ENCODE peak calls at places on chromosomes 11 and 22, in seven cellular contexts. C, F, H, R, G, J and I are unnamed samples.

GRCh38 chr11:65355013-65355775 is 643 bp downstream of the TIGD3 start:
- DNase-seq in C (no peak), F (no peak), H (no peak), R (peak; percentile 73), G (no peak), J (peak; percentile 74), I (peak; percentile 52)

GRCh38 chr11:63534895-63535461 is 1.6 kb upstream of the PLAAT4 start:
- DNase-seq in C (no peak), F (no peak), H (no peak), R (no peak), G (no peak), J (no peak), I (no peak)

GRCh38 chr11:69488543-69488940 is 7.1 kb downstream of the LINC01488 start:
- DNase-seq in C (no peak), F (no peak), H (no peak), R (no peak), G (no peak), J (no peak), I (no peak)

GRCh38 chr11:11946180-11946579 is 62.2 kb downstream of the DKK3 start:
- DNase-seq in C (peak; percentile 34), F (no peak), H (no peak), R (no peak), G (peak; percentile 76), J (no peak), I (no peak)

GRCh38 chr11:114208371-114208770 is 87.8 kb upstream of the NNMT start:
- DNase-seq in C (no peak), F (no peak), H (no peak), R (no peak), G (no peak), J (no peak), I (no peak)

GRCh38 chr11:109583996-109584395 is 162.0 kb downstream of the C11orf87 start:
- DNase-seq in C (no peak), F (no peak), H (no peak), R (no peak), G (no peak), J (no peak), I (no peak)

GRCh38 chr22:36332623-36333331 is 55.0 kb downstream of the MYH9 start:
- DNase-seq in C (peak; percentile 73), F (peak; percentile 81), H (peak; percentile 59), R (no peak), G (peak; percentile 91), J (no peak), I (peak; percentile 18)

GRCh38 chr11:65609711-65610110 is 4.3 kb downstream of the MAP3K11 start:
- DNase-seq in C (no peak), F (no peak), H (no peak), R (no peak), G (no peak), J (no peak), I (no peak)

GRCh38 chr11:12797996-12798395 is 123.8 kb downstream of the TEAD1 start:
- DNase-seq in C (no peak), F (no peak), H (no peak), R (no peak), G (no peak), J (no peak), I (no peak)

GRCh38 chr11:34492806-34493414 is 20.7 kb downstream of the ELF5 start:
- DNase-seq in C (peak; percentile 71), F (peak; percentile 56), H (peak; percentile 66), R (peak; percentile 79), G (peak; percentile 38), J (peak; percentile 60), I (peak; percentile 70)

GRCh38 chr11:15903246-15903645 is 453.1 kb downstream of the SOX6 start:
- DNase-seq in C (no peak), F (no peak), H (no peak), R (no peak), G (no peak), J (no peak), I (no peak)

GRCh38 chr22:48943567-48944432 is 883.9 kb downstream of the BRD1 start:
- DNase-seq in C (no peak), F (no peak), H (peak; percentile 20), R (peak; percentile 68), G (no peak), J (peak; percentile 41), I (peak; percentile 55)

GRCh38 chr11:2186669-2187266 is 15.2 kb upstream of the TH start:
- DNase-seq in C (peak; percentile 22), F (no peak), H (peak; percentile 76), R (peak; percentile 73), G (no peak), J (peak; percentile 71), I (peak; percentile 48)

GRCh38 chr11:61963016-61963281 is 4.5 kb downstream of the FTH1 start:
- DNase-seq in C (peak; percentile 91), F (no peak), H (no peak), R (no peak), G (no peak), J (no peak), I (no peak)

GRCh38 chr22:45103756-45104155 is 60.0 kb upstream of the NUP50 start:
- DNase-seq in C (no peak), F (no peak), H (no peak), R (peak; percentile 38), G (no peak), J (no peak), I (no peak)

GRCh38 chr22:50474711-50475651 is at the start of gene SBF1:
- DNase-seq in C (peak; percentile 88), F (peak; percentile 61), H (peak; percentile 82), R (peak; percentile 98), G (peak; percentile 78), J (peak; percentile 95), I (peak; percentile 95)

GRCh38 chr11:10139656-10140055 is 154.4 kb downstream of the SBF2 start:
- DNase-seq in C (peak; percentile 84), F (no peak), H (peak; percentile 12), R (no peak), G (peak; percentile 79), J (no peak), I (no peak)

GRCh38 chr11:17343907-17344306 is 7.7 kb upstream of the NCR3LG1 start:
- DNase-seq in C (peak; percentile 84), F (no peak), H (peak; percentile 10), R (no peak), G (peak; percentile 85), J (no peak), I (no peak)

DNA sequence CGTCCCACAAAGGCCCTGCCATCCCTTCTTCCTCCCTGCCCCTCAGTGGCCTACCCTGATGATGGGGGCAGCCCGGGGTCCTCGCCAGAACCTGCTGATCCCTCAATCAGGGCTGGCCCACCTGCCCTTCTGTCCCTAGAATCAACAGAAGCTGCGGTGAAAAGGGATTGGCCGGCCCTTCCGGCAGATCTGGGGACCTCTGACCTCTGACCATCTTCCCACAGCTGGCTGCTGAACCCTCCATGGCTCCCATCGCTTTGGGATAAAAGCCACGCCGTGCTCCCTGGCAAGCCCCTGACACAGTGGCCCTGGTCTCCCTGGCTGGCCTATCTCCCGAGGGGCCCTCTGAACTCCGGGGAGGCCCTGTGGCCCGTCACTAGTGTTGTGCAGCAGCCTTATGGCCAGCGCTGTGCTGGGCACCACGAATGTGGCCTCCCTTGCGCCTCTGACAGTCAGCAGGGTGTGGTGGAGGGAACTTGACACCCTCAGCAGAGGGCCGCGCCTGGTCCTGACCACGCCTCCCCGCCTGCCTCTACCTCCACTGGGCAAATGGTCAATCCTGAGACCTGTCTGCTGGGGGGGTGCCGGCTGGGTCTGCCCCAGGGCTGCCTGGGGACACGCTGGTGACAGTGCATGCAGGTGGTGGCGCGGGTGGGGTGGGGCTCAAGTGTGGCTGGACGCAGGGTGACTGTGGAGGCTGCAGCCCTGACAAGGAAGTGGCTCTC is 58.0 kb upstream of the TTLL12 start:
- DNase-seq in C (no peak), F (no peak), H (no peak), R (no peak), G (no peak), J (no peak), I (peak; percentile 37)
- TF ChIP-seq CTCF in C (no peak), F (no peak), H (no peak), R (no peak), G (no peak), J (no peak), I (no peak)

DNA sequence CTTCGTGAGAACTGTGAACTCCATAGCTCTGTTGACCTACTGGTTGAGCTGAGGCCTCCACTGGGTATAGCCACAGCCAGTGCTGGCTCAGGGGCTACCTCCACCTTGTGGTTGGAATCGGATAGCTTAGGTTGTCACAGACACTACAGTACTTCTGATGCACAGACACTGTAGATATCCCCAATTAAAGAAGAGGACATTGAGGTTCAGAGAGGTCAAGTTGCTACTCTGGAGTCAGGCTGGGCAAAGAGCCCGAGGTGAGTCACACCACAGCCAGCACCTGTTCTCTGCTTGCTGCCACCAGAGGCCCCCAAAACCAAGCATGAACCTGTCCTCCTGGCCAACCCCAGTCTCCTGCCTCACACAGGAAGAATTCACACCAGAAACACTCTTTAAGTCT is 5.4 kb downstream of the UFD1 start:
- DNase-seq in C (no peak), F (no peak), H (peak; percentile 6), R (no peak), G (peak; percentile 22), J (peak; percentile 13), I (no peak)
- TF ChIP-seq CTCF in C (peak; percentile 8), F (no peak), H (no peak), R (no peak), G (peak; percentile 54), J (no peak), I (no peak)

GRCh38 chr22:24431309-24432034 is 4.1 kb downstream of the ADORA2A start:
- DNase-seq in C (no peak), F (no peak), H (no peak), R (no peak), G (no peak), J (no peak), I (no peak)
- TF ChIP-seq CTCF in C (no peak), F (no peak), H (no peak), R (no peak), G (no peak), J (no peak), I (no peak)

GRCh38 chr11:119481021-119481666 is 58.2 kb upstream of the THY1 start:
- DNase-seq in C (peak; percentile 96), F (peak; percentile 48), H (peak; percentile 86), R (peak; percentile 80), G (peak; percentile 76), J (peak; percentile 99), I (peak; percentile 95)

GRCh38 chr11:119480375-119481020 is 57.5 kb upstream of the THY1 start:
- DNase-seq in C (no peak), F (no peak), H (no peak), R (no peak), G (no peak), J (no peak), I (no peak)

GRCh38 chr11:119482561-119483001 is 59.6 kb upstream of the THY1 start:
- DNase-seq in C (no peak), F (no peak), H (no peak), R (no peak), G (no peak), J (no peak), I (no peak)

GRCh38 chr11:119483341-119483880 is 60.4 kb upstream of the THY1 start:
- DNase-seq in C (no peak), F (no peak), H (no peak), R (no peak), G (no peak), J (no peak), I (no peak)

DNA sequence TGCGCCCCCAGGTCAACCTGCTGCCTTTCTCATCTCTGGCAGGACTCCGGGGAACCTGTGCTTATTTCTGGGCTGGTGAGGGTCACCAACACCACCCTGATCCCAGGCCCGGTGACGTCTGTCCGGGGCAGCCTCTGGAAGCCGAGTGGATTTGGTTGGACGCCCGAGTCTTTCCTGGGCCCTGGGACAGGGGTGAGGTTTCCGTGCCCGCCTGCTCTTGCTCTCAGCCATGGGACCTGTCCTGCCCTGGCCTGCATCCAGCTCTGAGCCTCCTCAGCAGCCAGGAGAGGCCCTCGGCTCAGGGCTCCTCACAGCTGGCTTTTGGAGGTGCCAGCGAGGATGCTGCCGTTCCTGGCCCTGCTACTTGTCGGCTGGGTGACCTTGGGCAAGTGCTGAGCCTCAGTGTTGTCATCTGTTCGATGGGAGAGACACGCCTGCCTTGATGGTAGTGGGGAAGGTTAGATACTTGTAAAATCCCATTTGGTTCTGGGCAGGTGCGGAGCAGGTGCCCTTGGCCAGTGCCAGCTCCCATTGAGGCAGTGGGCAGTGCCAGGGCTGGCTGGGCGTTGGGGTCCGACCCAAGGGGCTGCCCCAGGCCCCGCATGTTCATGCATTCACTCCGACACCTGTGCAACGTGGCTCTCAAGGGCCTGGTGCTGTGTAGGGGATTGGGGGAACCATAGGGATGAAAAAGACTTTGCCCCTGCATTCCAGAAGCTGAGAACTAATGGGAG is 58.9 kb upstream of the THY1 start:
- DNase-seq in C (no peak), F (no peak), H (no peak), R (no peak), G (no peak), J (no peak), I (peak; percentile 29)
- TF ChIP-seq CTCF in C (no peak), F (no peak), H (no peak), R (no peak), G (no peak), J (no peak), I (no peak)